ENCODE peak calls at places on chromosomes 1 and 21, in seven cellular contexts. W, B, H, P, K, T and J are unnamed samples. For H3K36me3, the result is how much of the 10 kb centered on the place peaks cover.

GRCh38 chr1:57353589-57353988 is 70.3 kb downstream of the DAB1 start:
- DNase-seq in T (no peak), K (no peak), B (no peak), P (no peak), H (no peak), W (no peak), J (peak)

GRCh38 chr1:22814176-22815042 is 103.8 kb downstream of the EPHB2 start:
- DNase-seq in P (no peak), T (no peak), B (no peak), K (no peak), H (peak), W (no peak), J (peak)

GRCh38 chr1:23559136-23559984 is at the start of gene ID3:
- DNase-seq in H (peak), K (peak), P (peak), W (peak), T (peak), B (peak), J (peak)

GRCh38 chr1:16986596-16987361 is 6.4 kb upstream of the MFAP2 start:
- DNase-seq in K (no peak), W (no peak), H (no peak), P (no peak), B (no peak), T (no peak), J (no peak)

GRCh38 chr1:92298573-92299476 is at the start of the genes GLMN and RPAP2:
- DNase-seq in W (peak), P (peak), K (peak), T (peak), H (peak), B (peak), J (peak)

GRCh38 chr1:41740630-41741239 is 178.0 kb downstream of the HIVEP3 start:
- DNase-seq in P (no peak), B (peak), T (no peak), W (no peak), K (no peak), H (no peak), J (no peak)

GRCh38 chr21:45320991-45321656 is 33.4 kb upstream of the POFUT2 start:
- DNase-seq in P (no peak), B (no peak), K (no peak), H (no peak), T (no peak), W (no peak), J (no peak)

GRCh38 chr1:178683304-178683703 is 41.7 kb upstream of the RALGPS2 start:
- DNase-seq in P (no peak), B (no peak), K (no peak), W (no peak), H (no peak), T (no peak), J (no peak)

GRCh38 chr1:197319631-197320030 is 51.6 kb downstream of the CRB1 start:
- DNase-seq in W (no peak), H (no peak), B (no peak), P (no peak), T (no peak), K (no peak), J (no peak)

GRCh38 chr21:38819719-38820147 is 14.0 kb downstream of the ETS2 start:
- DNase-seq in K (no peak), H (peak), B (peak), W (no peak), T (no peak), P (no peak), J (peak)

GRCh38 chr1:38929476-38929875 is 12.2 kb downstream of the RHBDL2 start:
- DNase-seq in P (no peak), T (no peak), B (no peak), H (no peak), K (no peak), W (no peak), J (no peak)

GRCh38 chr1:92443893-92444292 is 42.8 kb downstream of the GFI1 start:
- DNase-seq in K (no peak), T (no peak), W (no peak), P (no peak), B (no peak), H (no peak), J (no peak)

GRCh38 chr1:235077571-235078479 is 50.8 kb downstream of the TOMM20 start:
- DNase-seq in W (no peak), P (no peak), T (no peak), B (no peak), K (peak), H (no peak), J (no peak)

GRCh38 chr1:173149887-173150286 is 57.2 kb downstream of the TNFSF4 start:
- DNase-seq in H (no peak), W (no peak), T (no peak), B (peak), P (no peak), K (no peak), J (no peak)

GRCh38 chr1:4344065-4344753 is 310.2 kb upstream of the AJAP1 start:
- DNase-seq in P (no peak), H (no peak), B (no peak), W (no peak), T (no peak), K (no peak), J (no peak)

GRCh38 chr1:151165281-151165737 is 393 bp downstream of the LYSMD1 start:
- DNase-seq in W (no peak), H (peak), T (no peak), P (peak), K (peak), B (peak), J (no peak)

GRCh38 chr1:206872139-206872538 is 6.7 kb downstream of the IL20 start:
- DNase-seq in H (no peak), W (no peak), P (no peak), B (no peak), T (peak), K (no peak), J (no peak)

GRCh38 chr1:57623791-57624538 is 200.1 kb upstream of the DAB1 start:
- DNase-seq in H (no peak), T (no peak), K (no peak), B (no peak), W (no peak), P (no peak), J (no peak)

GRCh38 chr21:41321211-41321907 is 4.8 kb downstream of the FAM3B start:
- DNase-seq in T (peak), P (no peak), H (no peak), W (no peak), B (no peak), K (no peak), J (no peak)

GRCh38 chr21:27476696-27477095 is 509.8 kb upstream of the ADAMTS5 start:
- DNase-seq in B (no peak), H (no peak), P (no peak), T (no peak), K (no peak), W (no peak), J (no peak)

GRCh38 chr1:84888753-84889152 is 4.3 kb downstream of the LPAR3 start:
- DNase-seq in H (peak), K (no peak), P (no peak), W (no peak), B (peak), T (no peak), J (no peak)

GRCh38 chr1:14733053-14733778 is 134.7 kb downstream of the KAZN start:
- DNase-seq in H (no peak), W (no peak), T (peak), P (no peak), K (no peak), B (peak), J (no peak)
- H3K4me3 ChIP-seq in H (no peak), W (no peak), T (no peak), P (no peak), K (no peak), B (no peak), J (no peak)

GRCh38 chr21:31945116-31945515 is 72.3 kb downstream of the HUNK start:
- DNase-seq in H (no peak), K (no peak), B (no peak), T (no peak), P (no peak), W (no peak), J (no peak)
- H3K36me3 ChIP-seq in H (under half), K (under half), B (under half), T (under half), P (under half), W (under half), J (under half)

DNA sequence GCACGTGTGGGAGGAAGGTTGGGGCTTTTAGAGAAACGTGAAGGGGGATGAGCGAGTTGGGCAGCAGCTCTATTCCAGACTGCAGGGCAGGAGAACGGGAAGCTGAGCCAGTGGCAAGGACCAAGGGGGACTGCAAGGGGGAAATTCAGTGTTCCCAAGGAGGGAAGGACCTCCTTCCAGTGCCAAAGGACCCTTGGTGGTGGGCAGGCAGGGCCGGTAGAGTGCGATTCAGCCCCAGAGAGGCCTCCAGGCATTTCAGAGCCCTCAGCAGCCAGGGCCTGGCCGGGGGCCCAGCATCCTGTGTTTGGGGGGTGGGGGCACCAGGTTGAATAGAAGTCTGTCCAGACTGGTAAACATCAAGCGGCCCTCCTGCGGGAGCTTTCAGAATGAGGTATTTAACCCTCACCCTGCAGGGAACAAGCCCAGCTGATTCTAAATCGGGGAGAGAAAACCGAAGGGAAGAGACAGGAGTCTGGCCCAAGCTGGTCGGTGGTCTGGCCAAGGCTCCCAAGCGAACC is 2.3 kb downstream of the COL9A2 start:
- DNase-seq in T (no peak), P (no peak), H (no peak), B (no peak), K (no peak), W (no peak), J (no peak)
- H3K4me3 ChIP-seq in T (peak), P (peak), H (peak), B (peak), K (peak), W (peak), J (no peak)

GRCh38 chr1:43203859-43204258 is 31.7 kb downstream of the CFAP57 start:
- DNase-seq in P (no peak), T (no peak), W (no peak), B (no peak), H (no peak), K (no peak), J (no peak)

GRCh38 chr1:43206721-43207228 is 34.6 kb downstream of the CFAP57 start:
- DNase-seq in T (no peak), B (peak), H (no peak), K (no peak), W (no peak), P (peak), J (peak)

GRCh38 chr1:43207229-43207853 is 35.2 kb downstream of the CFAP57 start:
- DNase-seq in W (no peak), T (no peak), H (no peak), B (no peak), K (no peak), P (no peak), J (no peak)

GRCh38 chr1:43204394-43204793 is 32.3 kb downstream of the CFAP57 start:
- DNase-seq in W (no peak), K (no peak), P (no peak), T (no peak), H (no peak), B (no peak), J (no peak)

DNA sequence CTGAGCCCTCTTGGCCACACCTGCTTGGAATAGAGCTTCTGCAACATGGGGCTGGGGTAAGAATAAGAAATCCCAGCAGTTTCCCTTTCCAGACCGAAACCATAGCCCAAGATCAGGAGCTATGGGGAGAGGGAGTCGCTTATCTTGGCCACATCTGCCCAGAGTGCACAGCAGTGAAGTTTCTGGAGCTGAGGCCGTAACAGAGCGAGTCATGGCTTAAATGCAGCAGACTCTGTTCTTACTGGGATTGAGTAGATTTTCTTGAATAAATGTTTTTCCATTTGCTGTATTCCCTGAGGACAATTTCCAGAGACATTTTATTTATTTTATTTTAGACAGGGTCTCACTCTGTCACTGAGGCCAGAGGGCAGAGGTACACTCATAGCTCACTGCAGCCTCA is 33.5 kb downstream of the CFAP57 start:
- DNase-seq in T (no peak), P (no peak), K (no peak), W (no peak), H (no peak), B (no peak), J (no peak)
- H3K36me3 ChIP-seq in T (under half), P (under half), K (under half), W (under half), H (under half), B (under half), J (under half)

GRCh38 chr1:31054349-31054748 is 11.2 kb downstream of the PUM1 start:
- DNase-seq in T (no peak), P (no peak), K (no peak), W (no peak), B (no peak), H (no peak), J (no peak)
- H3K4me3 ChIP-seq in T (no peak), P (no peak), K (no peak), W (no peak), B (no peak), H (no peak), J (no peak)

GRCh38 chr1:6508154-6508875 is 16.8 kb upstream of the PLEKHG5 start:
- DNase-seq in T (no peak), P (no peak), H (no peak), W (no peak), K (peak), B (no peak), J (no peak)

GRCh38 chr1:6507461-6507911 is 16.0 kb upstream of the PLEKHG5 start:
- DNase-seq in K (no peak), W (no peak), T (no peak), H (no peak), P (no peak), B (no peak), J (no peak)

GRCh38 chr1:6505367-6506209 is 14.1 kb upstream of the PLEKHG5 start:
- DNase-seq in W (no peak), K (no peak), B (no peak), P (no peak), T (no peak), H (no peak), J (no peak)

GRCh38 chr1:6506210-6507036 is 15.0 kb upstream of the PLEKHG5 start:
- DNase-seq in W (no peak), T (no peak), P (no peak), K (no peak), B (no peak), H (no peak), J (no peak)

GRCh38 chr1:6507037-6507428 is 15.6 kb upstream of the PLEKHG5 start:
- DNase-seq in B (no peak), T (no peak), H (no peak), K (no peak), P (no peak), W (no peak), J (no peak)
- H3K36me3 ChIP-seq in B (under half), T (under half), H (under half), K (under half), P (under half), W (under half), J (under half)

DNA sequence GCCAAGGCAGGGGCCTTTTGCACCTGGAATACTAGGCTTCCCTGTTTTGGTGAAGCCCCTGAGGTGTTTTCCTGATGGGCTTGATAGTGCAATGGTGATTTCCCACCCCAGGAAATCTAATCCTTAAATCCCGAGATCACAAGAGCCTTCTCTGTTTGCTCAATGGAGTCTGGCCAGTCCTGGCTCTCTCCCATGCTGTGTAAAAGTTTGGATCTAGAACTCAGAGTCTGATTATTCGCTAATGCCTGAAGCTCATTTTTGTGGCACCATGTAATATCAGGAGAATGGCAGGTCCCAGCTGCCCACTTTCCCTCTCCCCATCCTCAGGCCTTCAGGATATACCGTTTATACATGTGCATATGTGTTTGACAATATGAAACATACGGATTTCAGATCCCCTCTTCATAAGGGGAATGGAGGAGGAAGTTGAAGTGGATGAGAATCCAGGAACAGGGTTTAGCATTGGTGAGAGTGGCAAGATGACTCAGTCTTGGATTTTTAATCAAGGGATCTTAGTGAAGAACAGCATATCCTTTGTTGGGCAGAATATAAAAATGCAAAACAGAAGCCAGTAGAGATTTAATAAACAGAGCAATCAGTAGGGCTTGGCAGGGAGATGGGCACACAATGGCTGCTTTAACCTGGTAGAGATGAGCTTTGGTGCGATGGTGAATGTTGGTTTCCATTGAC is 62.1 kb downstream of the CLIC6 start:
- DNase-seq in T (no peak), P (no peak), K (no peak), W (no peak), H (no peak), B (peak), J (no peak)
- H3K4me3 ChIP-seq in T (no peak), P (no peak), K (no peak), W (no peak), H (no peak), B (no peak), J (no peak)

GRCh38 chr1:8097908-8098307 is 71.8 kb upstream of the ERRFI1 start:
- DNase-seq in P (no peak), H (no peak), T (no peak), K (no peak), B (no peak), W (no peak), J (no peak)
- H3K36me3 ChIP-seq in P (under half), H (under half), T (under half), K (under half), B (under half), W (under half), J (under half)